ENCODE peak calls at places on chromosomes 16 and 17, in seven cellular contexts. G, T, E, Z, X, N and Y are unnamed samples.

GRCh38 chr17:3979276-3979583 is 15.0 kb upstream of the ATP2A3 start:
- DNase-seq in G (no peak), T (no peak), E (no peak), Z (no peak), X (peak; percentile 34), N (no peak), Y (no peak)

GRCh38 chr16:1674751-1675664 is 3.1 kb upstream of the JPT2 start:
- DNase-seq in G (no peak), T (peak; percentile 58), E (no peak), Z (peak; percentile 83), X (peak; percentile 56), N (no peak), Y (no peak)

GRCh38 chr17:77494664-77495435 is 354.1 kb downstream of the SEC14L1 start:
- DNase-seq in G (peak; percentile 67), T (peak; percentile 66), E (peak; percentile 71), Z (peak; percentile 86), X (peak; percentile 93), N (peak; percentile 73), Y (peak; percentile 81)

GRCh38 chr17:19002191-19002590 is 2.4 kb downstream of the FAM83G start:
- DNase-seq in G (no peak), T (no peak), E (no peak), Z (peak; percentile 10), X (no peak), N (no peak), Y (no peak)

GRCh38 chr16:63057342-63057741 is 1021.1 kb upstream of the CDH8 start:
- DNase-seq in G (no peak), T (no peak), E (no peak), Z (no peak), X (no peak), N (no peak), Y (no peak)

GRCh38 chr16:69930117-69930776 is 20.9 kb upstream of the CLEC18A start:
- DNase-seq in G (peak; percentile 32), T (peak; percentile 69), E (peak; percentile 60), Z (peak; percentile 81), X (no peak), N (no peak), Y (peak; percentile 67)

GRCh38 chr17:77429985-77430752 is 289.4 kb downstream of the SEC14L1 start:
- DNase-seq in G (peak; percentile 77), T (peak; percentile 99), E (peak; percentile 79), Z (peak; percentile 99), X (peak; percentile 94), N (peak; percentile 86), Y (peak; percentile 77)

GRCh38 chr16:75908718-75909117 is 182.4 kb upstream of the CPHXL start:
- DNase-seq in G (no peak), T (no peak), E (no peak), Z (no peak), X (no peak), N (no peak), Y (no peak)

GRCh38 chr17:5757306-5757907 is 173.1 kb upstream of the NLRP1 start:
- DNase-seq in G (no peak), T (no peak), E (no peak), Z (no peak), X (no peak), N (no peak), Y (no peak)

GRCh38 chr16:57470683-57471082 is 8.2 kb downstream of the POLR2C start:
- DNase-seq in G (no peak), T (peak; percentile 53), E (no peak), Z (peak; percentile 63), X (peak; percentile 81), N (peak; percentile 75), Y (no peak)

GRCh38 chr17:50785942-50786570 is 18.7 kb upstream of the ANKRD40CL start:
- DNase-seq in G (no peak), T (peak; percentile 72), E (no peak), Z (peak; percentile 81), X (no peak), N (no peak), Y (no peak)

GRCh38 chr16:79628501-79628975 is 28.0 kb upstream of the MAF start:
- DNase-seq in G (no peak), T (peak; percentile 22), E (peak; percentile 86), Z (no peak), X (no peak), N (no peak), Y (peak; percentile 55)

GRCh38 chr17:73142763-73143395 is 21.9 kb upstream of the SSTR2 start:
- DNase-seq in G (no peak), T (peak; percentile 49), E (peak; percentile 39), Z (peak; percentile 30), X (no peak), N (peak; percentile 33), Y (peak; percentile 91)

GRCh38 chr17:65191805-65192740 is 54.9 kb downstream of the RGS9 start:
- DNase-seq in G (no peak), T (peak; percentile 54), E (no peak), Z (peak; percentile 74), X (no peak), N (no peak), Y (peak; percentile 61)

GRCh38 chr17:600576-601301 is 113.9 kb downstream of the VPS53 start:
- DNase-seq in G (no peak), T (peak; percentile 35), E (no peak), Z (peak; percentile 59), X (no peak), N (no peak), Y (no peak)

GRCh38 chr17:40341808-40342574 is 22.5 kb downstream of the GJD3 start:
- DNase-seq in G (no peak), T (peak; percentile 41), E (no peak), Z (peak; percentile 81), X (peak; percentile 93), N (peak; percentile 85), Y (no peak)

GRCh38 chr16:88536971-88537751 is 33.0 kb upstream of the ZC3H18 start:
- DNase-seq in G (no peak), T (no peak), E (no peak), Z (no peak), X (no peak), N (no peak), Y (peak; percentile 47)

GRCh38 chr16:77723108-77723514 is 797 bp downstream of the NUDT7 start:
- DNase-seq in G (peak; percentile 4), T (peak; percentile 74), E (no peak), Z (peak; percentile 71), X (no peak), N (peak; percentile 34), Y (peak; percentile 98)

GRCh38 chr16:58471209-58471975 is 28.6 kb upstream of the NDRG4 start:
- DNase-seq in G (no peak), T (no peak), E (no peak), Z (no peak), X (peak; percentile 57), N (no peak), Y (no peak)

GRCh38 chr16:87344931-87345631 is 27.9 kb upstream of the C16orf95 start:
- DNase-seq in G (peak; percentile 51), T (no peak), E (peak; percentile 86), Z (no peak), X (no peak), N (peak; percentile 63), Y (no peak)

GRCh38 chr16:9003322-9003721 is 39.6 kb upstream of the USP7 start:
- DNase-seq in G (no peak), T (no peak), E (no peak), Z (no peak), X (no peak), N (peak; percentile 59), Y (no peak)

GRCh38 chr17:29005562-29005887 is 308 bp downstream of the SEZ6 start:
- DNase-seq in G (no peak), T (no peak), E (no peak), Z (no peak), X (no peak), N (no peak), Y (no peak)
- H3K4me3 ChIP-seq in G (no peak overlapping the region), T (no peak overlapping the region), E (no peak overlapping the region), Z (no peak overlapping the region), X (peak overlapping the region; percentile 45), N (no peak overlapping the region), Y (no peak overlapping the region)

DNA sequence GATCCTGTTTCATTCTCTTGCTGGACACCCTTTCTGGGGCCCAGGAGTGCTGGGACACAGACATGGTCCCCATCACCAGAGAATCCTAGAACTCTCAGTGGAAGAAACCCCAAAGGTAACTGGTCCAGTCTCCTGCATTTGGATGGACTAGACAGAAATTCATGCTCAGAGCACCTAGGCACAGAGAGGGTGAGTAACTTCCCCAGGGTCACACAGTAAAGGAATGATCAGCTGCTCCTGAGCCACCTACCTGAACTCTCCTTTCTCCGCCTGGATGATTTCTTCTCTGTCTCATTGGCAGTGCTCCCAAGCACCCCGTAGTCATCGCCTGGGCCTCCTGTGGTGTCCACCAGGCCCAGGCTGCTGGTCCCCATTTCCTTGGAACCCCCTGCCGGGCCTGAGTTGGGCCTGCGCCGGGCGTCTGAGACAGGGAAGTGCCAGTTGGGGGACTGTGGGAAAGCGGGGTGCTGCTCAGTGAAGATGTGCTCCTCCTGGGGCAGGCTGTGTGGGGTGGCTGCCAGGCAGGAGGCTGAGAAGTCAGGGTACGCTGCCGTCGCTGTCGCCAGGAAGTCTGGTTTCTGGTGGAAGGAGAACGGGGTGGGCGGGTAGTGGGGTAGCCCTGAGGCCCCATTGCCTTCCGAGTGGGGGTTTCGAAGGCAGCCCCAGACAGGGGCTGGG is 767 bp downstream of the MEOX1 start:
- DNase-seq in G (no peak), T (no peak), E (peak; percentile 55), Z (no peak), X (no peak), N (no peak), Y (no peak)
- H3K4me3 ChIP-seq in G (peak overlapping the region; percentile 38), T (no peak overlapping the region), E (peak overlapping the region; percentile 86), Z (no peak overlapping the region), X (peak overlapping the region; percentile 19), N (no peak overlapping the region), Y (no peak overlapping the region)

DNA sequence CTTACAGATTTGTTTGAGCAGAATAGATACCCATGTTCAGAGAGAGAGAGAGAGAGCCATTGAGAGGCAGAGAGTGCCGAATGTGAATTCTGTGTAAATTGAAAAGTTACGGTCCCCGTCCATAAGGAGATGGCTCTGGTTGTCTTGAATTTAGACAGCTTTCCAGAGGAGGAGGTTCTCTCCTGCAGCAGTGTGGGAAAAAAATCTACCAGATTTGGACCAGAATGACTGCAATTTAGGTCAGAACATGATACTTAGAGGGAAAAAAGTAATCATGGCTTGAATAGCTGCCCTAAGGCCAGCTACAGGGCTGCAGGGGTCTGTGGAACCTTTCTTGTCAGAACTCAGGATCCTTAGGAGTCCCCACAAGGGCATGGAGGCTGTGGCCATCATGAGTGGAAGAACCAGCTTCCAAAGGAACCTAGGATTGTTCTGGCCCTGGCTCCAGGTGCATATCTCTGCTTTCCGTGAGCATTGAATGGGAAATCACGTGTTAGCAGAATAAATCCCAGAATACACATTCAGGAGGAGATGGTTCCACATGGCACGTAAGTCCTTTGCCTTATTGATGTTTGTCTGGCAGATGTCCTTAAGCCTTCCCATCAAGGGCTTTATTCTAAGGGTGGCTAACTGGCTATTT is 13.0 kb downstream of the PITPNC1 start:
- DNase-seq in G (no peak), T (no peak), E (no peak), Z (peak; percentile 16), X (no peak), N (no peak), Y (no peak)
- H3K4me3 ChIP-seq in G (peak overlapping the region; percentile 6), T (no peak overlapping the region), E (peak overlapping the region; percentile 69), Z (no peak overlapping the region), X (peak overlapping the region; percentile 42), N (no peak overlapping the region), Y (no peak overlapping the region)

DNA sequence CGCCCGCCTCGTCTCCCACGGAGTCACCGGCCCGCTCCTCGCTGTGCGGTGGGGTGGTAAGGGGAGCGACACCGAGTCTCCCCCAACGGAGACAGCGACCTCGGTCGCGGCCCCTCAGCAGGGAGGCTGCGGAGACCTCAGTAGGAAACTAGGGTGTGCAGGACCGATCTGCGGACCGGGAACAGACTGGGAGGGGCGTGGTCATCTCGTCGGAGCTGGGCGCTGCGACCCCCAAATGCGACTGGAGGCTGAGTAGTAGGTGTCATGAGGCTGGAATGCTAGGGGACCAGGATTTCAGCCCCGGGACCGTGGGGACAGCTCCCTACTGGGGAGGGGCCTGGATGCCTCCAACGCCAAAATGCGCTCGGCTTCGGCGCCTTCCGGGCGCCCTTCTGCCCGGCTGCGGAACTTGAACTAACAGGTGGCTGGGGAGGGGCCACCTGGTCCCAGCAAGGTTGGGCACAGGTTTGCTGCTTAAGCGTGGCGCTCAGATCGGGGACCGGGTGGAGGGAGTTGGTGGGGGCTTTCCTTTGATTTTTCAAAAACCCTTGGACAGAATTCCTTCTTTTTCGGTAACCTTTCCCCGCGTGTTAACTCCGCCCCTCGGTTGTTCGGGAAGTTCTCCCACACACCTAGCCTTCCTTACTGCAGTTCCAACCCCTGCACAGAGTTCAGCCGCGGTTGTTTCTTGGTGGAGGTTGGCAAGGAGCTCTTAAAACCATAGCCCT is 1.5 kb downstream of the CACNG4 start:
- DNase-seq in G (no peak), T (no peak), E (no peak), Z (no peak), X (no peak), N (no peak), Y (no peak)
- H3K4me3 ChIP-seq in G (peak overlapping the region; percentile 35), T (no peak overlapping the region), E (no peak overlapping the region), Z (no peak overlapping the region), X (peak overlapping the region; percentile 67), N (peak overlapping the region; percentile 15), Y (no peak overlapping the region)